ENCODE peak calls at places on chromosomes 7 and 10, in ten cellular contexts. I is activated naive CD4-positive, alpha-beta T cell treated with anti-CD3 and anti-CD28 coated beads, Interleukin-2, amount 10 ng/mL, durations not matched to agents 7 days and 5 days; L is progenitor cell of endocrine pancreas; U is left kidney; R is mucosa of gallbladder; K is Panc1; N is mesendoderm; S is cardiac fibroblast; F is T-helper 1 cell; T is ELF-1. P is an unnamed sample.

GRCh38 chr7:16753932-16754571 is 497 bp downstream of the TSPAN13 start:
- DNase-seq in U (peak), K (no peak), T (peak), F (no peak), N (peak), S (peak), R (peak), L (peak), I (peak), P (peak)

GRCh38 chr7:122137291-122138077 is 6.6 kb downstream of the AASS start:
- DNase-seq in K (no peak), T (no peak), R (no peak), S (peak), I (no peak), U (peak), F (no peak), N (peak), L (no peak), P (no peak)

GRCh38 chr7:35255417-35255798 is 1.5 kb upstream of the TBX20 start:
- DNase-seq in L (no peak), R (no peak), I (no peak), N (peak), F (no peak), S (no peak), T (peak), U (peak), K (no peak), P (no peak)

GRCh38 chr7:38909870-38910269 is 879 bp upstream of the VPS41 start:
- DNase-seq in L (no peak), U (no peak), I (no peak), K (no peak), S (no peak), F (no peak), T (no peak), R (no peak), N (no peak), P (no peak)

GRCh38 chr10:116752969-116753665 is 10.8 kb upstream of the HSPA12A start:
- DNase-seq in R (no peak), I (no peak), N (no peak), L (no peak), F (no peak), T (no peak), S (no peak), U (no peak), K (no peak), P (no peak)

GRCh38 chr7:112150823-112151641 is 55.2 kb downstream of the DOCK4 start:
- DNase-seq in N (no peak), U (no peak), F (no peak), K (no peak), R (no peak), I (no peak), T (no peak), L (no peak), S (peak), P (no peak)

GRCh38 chr7:22120391-22121053 is 174.8 kb upstream of the CDCA7L start:
- DNase-seq in T (peak), U (peak), R (no peak), I (no peak), N (no peak), F (no peak), K (no peak), S (no peak), L (no peak), P (no peak)

GRCh38 chr10:113473851-113474250 is 79.0 kb upstream of the HABP2 start:
- DNase-seq in S (peak), I (no peak), R (no peak), F (no peak), K (no peak), T (no peak), N (no peak), L (no peak), U (no peak), P (no peak)

GRCh38 chr10:124222298-124223000 is 129.1 kb upstream of the CHST15 start:
- DNase-seq in K (no peak), N (no peak), I (no peak), F (no peak), T (no peak), S (no peak), R (no peak), L (no peak), U (peak), P (no peak)

GRCh38 chr7:91892821-91893340 is 12.4 kb upstream of the MTERF1 start:
- DNase-seq in F (no peak), R (no peak), K (no peak), U (no peak), S (peak), T (peak), I (no peak), N (peak), L (no peak), P (peak)

GRCh38 chr10:8279598-8279997 is 225.1 kb downstream of the GATA3 start:
- DNase-seq in T (no peak), U (no peak), N (no peak), K (no peak), L (no peak), I (no peak), R (no peak), F (no peak), S (peak), P (no peak)

GRCh38 chr7:143013473-143013872 is 13.5 kb downstream of the OR9A2 start:
- DNase-seq in F (no peak), I (no peak), R (no peak), T (no peak), U (no peak), N (no peak), K (no peak), S (peak), L (no peak), P (no peak)